ENCODE peak calls at places on chromosomes 13 and 19, in eight cellular contexts. One of them, this sample, is unnamed.

GRCh38 chr19:46715620-46716012 is 1.3 kb downstream of the PRKD2 start:
- DNase-seq in upper lobe of right lung: no peak
- DNase-seq in IMR-90: no peak
- DNase-seq in fibroblast of villous mesenchyme: no peak
- DNase-seq in pancreas: peak
- DNase-seq in BJ: no peak
- DNase-seq in esophagus muscularis mucosa: no peak
- DNase-seq in progenitor cell of endocrine pancreas: no peak
- DNase-seq in this sample: no peak

GRCh38 chr13:98780451-98780850 is 28.0 kb upstream of the SLC15A1 start:
- DNase-seq in pancreas: no peak
- DNase-seq in IMR-90: no peak
- DNase-seq in progenitor cell of endocrine pancreas: no peak
- DNase-seq in upper lobe of right lung: no peak
- DNase-seq in fibroblast of villous mesenchyme: no peak
- DNase-seq in BJ: no peak
- DNase-seq in esophagus muscularis mucosa: no peak
- DNase-seq in this sample: no peak

GRCh38 chr19:38647966-38648788 is 728 bp downstream of the ACTN4 start:
- DNase-seq in progenitor cell of endocrine pancreas: no peak
- DNase-seq in BJ: no peak
- DNase-seq in IMR-90: no peak
- DNase-seq in pancreas: no peak
- DNase-seq in fibroblast of villous mesenchyme: no peak
- DNase-seq in esophagus muscularis mucosa: no peak
- DNase-seq in upper lobe of right lung: no peak
- DNase-seq in this sample: no peak

GRCh38 chr19:35142531-35143230 is 374 bp upstream of the FXYD7 start:
- DNase-seq in progenitor cell of endocrine pancreas: peak
- DNase-seq in BJ: no peak
- DNase-seq in fibroblast of villous mesenchyme: peak
- DNase-seq in upper lobe of right lung: peak
- DNase-seq in pancreas: peak
- DNase-seq in IMR-90: no peak
- DNase-seq in esophagus muscularis mucosa: no peak
- DNase-seq in this sample: peak

GRCh38 chr13:50275392-50276063 is 260.3 kb downstream of the KCNRG start:
- DNase-seq in esophagus muscularis mucosa: no peak
- DNase-seq in IMR-90: no peak
- DNase-seq in upper lobe of right lung: no peak
- DNase-seq in BJ: no peak
- DNase-seq in progenitor cell of endocrine pancreas: no peak
- DNase-seq in pancreas: no peak
- DNase-seq in fibroblast of villous mesenchyme: no peak
- DNase-seq in this sample: no peak

GRCh38 chr13:37058801-37059135 is 720 bp downstream of the SUPT20H start:
- DNase-seq in progenitor cell of endocrine pancreas: no peak
- DNase-seq in pancreas: no peak
- DNase-seq in fibroblast of villous mesenchyme: no peak
- DNase-seq in upper lobe of right lung: no peak
- DNase-seq in BJ: peak
- DNase-seq in IMR-90: no peak
- DNase-seq in esophagus muscularis mucosa: no peak
- DNase-seq in this sample: no peak

GRCh38 chr19:58009666-58010301 is 7.2 kb upstream of the ZNF606 start:
- DNase-seq in fibroblast of villous mesenchyme: peak
- DNase-seq in BJ: no peak
- DNase-seq in esophagus muscularis mucosa: no peak
- DNase-seq in pancreas: peak
- DNase-seq in upper lobe of right lung: peak
- DNase-seq in progenitor cell of endocrine pancreas: no peak
- DNase-seq in IMR-90: peak
- DNase-seq in this sample: no peak

GRCh38 chr19:19747357-19748220 is 14.7 kb upstream of the ZNF14 start:
- DNase-seq in fibroblast of villous mesenchyme: no peak
- DNase-seq in progenitor cell of endocrine pancreas: no peak
- DNase-seq in pancreas: no peak
- DNase-seq in upper lobe of right lung: no peak
- DNase-seq in IMR-90: no peak
- DNase-seq in BJ: no peak
- DNase-seq in esophagus muscularis mucosa: no peak
- DNase-seq in this sample: no peak

GRCh38 chr19:51784922-51785690 is 9.9 kb upstream of the FPR3 start:
- DNase-seq in upper lobe of right lung: peak
- DNase-seq in fibroblast of villous mesenchyme: peak
- DNase-seq in BJ: no peak
- DNase-seq in IMR-90: no peak
- DNase-seq in progenitor cell of endocrine pancreas: no peak
- DNase-seq in pancreas: no peak
- DNase-seq in esophagus muscularis mucosa: peak
- DNase-seq in this sample: no peak

GRCh38 chr13:63605403-63605802 is 2189.8 kb upstream of the PCDH20 start:
- DNase-seq in IMR-90: no peak
- DNase-seq in pancreas: no peak
- DNase-seq in progenitor cell of endocrine pancreas: no peak
- DNase-seq in esophagus muscularis mucosa: no peak
- DNase-seq in BJ: no peak
- DNase-seq in fibroblast of villous mesenchyme: no peak
- DNase-seq in upper lobe of right lung: no peak
- DNase-seq in this sample: no peak

GRCh38 chr13:28349901-28350654 is 144.8 kb downstream of the FLT1 start:
- DNase-seq in fibroblast of villous mesenchyme: peak
- DNase-seq in upper lobe of right lung: no peak
- DNase-seq in esophagus muscularis mucosa: no peak
- DNase-seq in BJ: no peak
- DNase-seq in pancreas: no peak
- DNase-seq in progenitor cell of endocrine pancreas: no peak
- DNase-seq in IMR-90: no peak
- DNase-seq in this sample: no peak

GRCh38 chr13:102638741-102639140 is 42.0 kb downstream of the TPP2 start:
- DNase-seq in progenitor cell of endocrine pancreas: no peak
- DNase-seq in esophagus muscularis mucosa: no peak
- DNase-seq in BJ: no peak
- DNase-seq in upper lobe of right lung: no peak
- DNase-seq in IMR-90: no peak
- DNase-seq in pancreas: no peak
- DNase-seq in fibroblast of villous mesenchyme: no peak
- DNase-seq in this sample: no peak

GRCh38 chr13:102643656-102644055 is 46.9 kb downstream of the TPP2 start:
- DNase-seq in fibroblast of villous mesenchyme: no peak
- DNase-seq in upper lobe of right lung: no peak
- DNase-seq in BJ: no peak
- DNase-seq in progenitor cell of endocrine pancreas: no peak
- DNase-seq in pancreas: no peak
- DNase-seq in IMR-90: peak
- DNase-seq in esophagus muscularis mucosa: no peak
- DNase-seq in this sample: no peak

GRCh38 chr13:102642029-102642428 is 45.2 kb downstream of the TPP2 start:
- DNase-seq in esophagus muscularis mucosa: no peak
- DNase-seq in fibroblast of villous mesenchyme: no peak
- DNase-seq in IMR-90: no peak
- DNase-seq in upper lobe of right lung: no peak
- DNase-seq in BJ: no peak
- DNase-seq in pancreas: no peak
- DNase-seq in progenitor cell of endocrine pancreas: no peak
- DNase-seq in this sample: no peak

GRCh38 chr13:102645701-102646100 is 48.9 kb downstream of the TPP2 start:
- DNase-seq in pancreas: no peak
- DNase-seq in IMR-90: no peak
- DNase-seq in progenitor cell of endocrine pancreas: no peak
- DNase-seq in BJ: no peak
- DNase-seq in fibroblast of villous mesenchyme: no peak
- DNase-seq in esophagus muscularis mucosa: no peak
- DNase-seq in upper lobe of right lung: no peak
- DNase-seq in this sample: no peak

DNA sequence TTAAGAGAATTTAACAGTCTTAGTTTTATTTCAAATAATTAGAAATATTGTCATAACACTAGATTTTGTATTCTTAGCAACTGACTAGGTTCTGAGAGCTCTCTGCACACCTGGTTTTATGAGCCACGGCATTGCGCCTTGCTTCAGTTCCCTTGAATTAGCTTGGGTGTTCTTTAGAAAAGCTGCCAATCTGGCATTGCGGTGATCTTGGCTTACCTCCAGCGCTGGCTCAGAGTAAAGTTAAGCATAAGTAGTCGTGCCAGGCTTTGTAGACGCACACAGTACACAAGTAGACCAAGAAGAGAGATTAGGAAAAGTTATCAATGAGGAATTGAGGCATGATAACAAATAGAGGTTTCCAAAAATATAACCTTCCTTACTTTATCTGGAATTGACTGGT is 45.7 kb downstream of the TPP2 start:
- DNase-seq in progenitor cell of endocrine pancreas: no peak
- DNase-seq in IMR-90: no peak
- DNase-seq in esophagus muscularis mucosa: no peak
- DNase-seq in fibroblast of villous mesenchyme: no peak
- DNase-seq in BJ: no peak
- DNase-seq in pancreas: peak
- DNase-seq in upper lobe of right lung: peak
- DNase-seq in this sample: no peak
- TF ChIP-seq CTCF in progenitor cell of endocrine pancreas: no peak
- TF ChIP-seq CTCF in IMR-90: no peak
- TF ChIP-seq CTCF in esophagus muscularis mucosa: no peak
- TF ChIP-seq CTCF in fibroblast of villous mesenchyme: no peak
- TF ChIP-seq CTCF in BJ: no peak
- TF ChIP-seq CTCF in pancreas: no peak
- TF ChIP-seq CTCF in upper lobe of right lung: no peak
- TF ChIP-seq CTCF in this sample: no peak

GRCh38 chr19:8145969-8146368 is 3.4 kb downstream of the FBN3 start:
- DNase-seq in IMR-90: no peak
- DNase-seq in BJ: no peak
- DNase-seq in pancreas: peak
- DNase-seq in progenitor cell of endocrine pancreas: no peak
- DNase-seq in esophagus muscularis mucosa: no peak
- DNase-seq in fibroblast of villous mesenchyme: no peak
- DNase-seq in upper lobe of right lung: peak
- DNase-seq in this sample: no peak
- TF ChIP-seq CTCF in IMR-90: no peak
- TF ChIP-seq CTCF in BJ: no peak
- TF ChIP-seq CTCF in pancreas: no peak
- TF ChIP-seq CTCF in progenitor cell of endocrine pancreas: no peak
- TF ChIP-seq CTCF in esophagus muscularis mucosa: no peak
- TF ChIP-seq CTCF in fibroblast of villous mesenchyme: no peak
- TF ChIP-seq CTCF in upper lobe of right lung: no peak
- TF ChIP-seq CTCF in this sample: no peak

DNA sequence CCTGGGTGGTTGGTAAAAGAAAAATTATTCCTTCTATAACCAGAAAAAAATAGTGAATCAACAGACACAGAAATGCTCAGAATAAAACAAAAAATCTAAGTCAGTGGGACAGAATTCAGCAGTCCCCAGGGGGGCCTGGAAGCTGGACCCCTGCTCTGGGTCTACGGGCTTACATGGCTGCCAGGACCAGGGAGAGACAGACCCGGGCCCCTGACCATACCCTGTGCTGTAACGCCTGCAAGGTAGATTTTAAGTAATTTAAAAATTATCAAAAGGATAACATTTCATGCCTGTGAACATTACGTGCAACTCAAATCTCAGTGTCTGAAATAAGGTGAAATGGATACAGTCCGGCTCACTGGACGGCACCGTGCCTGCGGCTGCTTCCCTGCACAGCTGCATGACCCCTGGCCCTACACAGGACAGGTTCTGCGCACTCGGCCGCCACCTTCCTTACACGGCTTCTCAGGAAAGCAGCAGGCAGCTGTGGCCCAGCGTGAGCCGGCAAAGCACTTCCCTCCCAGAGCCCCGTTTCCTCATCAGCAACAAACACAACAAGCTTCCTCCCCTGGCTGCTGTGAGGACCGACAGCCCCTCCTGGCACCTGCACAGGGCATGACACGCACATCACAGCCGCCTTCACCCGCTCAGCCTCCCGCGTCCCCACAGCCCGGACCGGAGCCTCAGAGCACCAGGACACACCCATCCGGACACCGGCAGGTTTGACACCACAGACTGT is 22.2 kb downstream of the RASA3 start:
- DNase-seq in fibroblast of villous mesenchyme: peak
- DNase-seq in pancreas: peak
- DNase-seq in upper lobe of right lung: peak
- DNase-seq in IMR-90: no peak
- DNase-seq in progenitor cell of endocrine pancreas: no peak
- DNase-seq in BJ: no peak
- DNase-seq in esophagus muscularis mucosa: no peak
- DNase-seq in this sample: no peak
- TF ChIP-seq CTCF in fibroblast of villous mesenchyme: no peak
- TF ChIP-seq CTCF in pancreas: no peak
- TF ChIP-seq CTCF in upper lobe of right lung: peak
- TF ChIP-seq CTCF in IMR-90: peak
- TF ChIP-seq CTCF in progenitor cell of endocrine pancreas: no peak
- TF ChIP-seq CTCF in BJ: peak
- TF ChIP-seq CTCF in esophagus muscularis mucosa: no peak
- TF ChIP-seq CTCF in this sample: no peak

DNA sequence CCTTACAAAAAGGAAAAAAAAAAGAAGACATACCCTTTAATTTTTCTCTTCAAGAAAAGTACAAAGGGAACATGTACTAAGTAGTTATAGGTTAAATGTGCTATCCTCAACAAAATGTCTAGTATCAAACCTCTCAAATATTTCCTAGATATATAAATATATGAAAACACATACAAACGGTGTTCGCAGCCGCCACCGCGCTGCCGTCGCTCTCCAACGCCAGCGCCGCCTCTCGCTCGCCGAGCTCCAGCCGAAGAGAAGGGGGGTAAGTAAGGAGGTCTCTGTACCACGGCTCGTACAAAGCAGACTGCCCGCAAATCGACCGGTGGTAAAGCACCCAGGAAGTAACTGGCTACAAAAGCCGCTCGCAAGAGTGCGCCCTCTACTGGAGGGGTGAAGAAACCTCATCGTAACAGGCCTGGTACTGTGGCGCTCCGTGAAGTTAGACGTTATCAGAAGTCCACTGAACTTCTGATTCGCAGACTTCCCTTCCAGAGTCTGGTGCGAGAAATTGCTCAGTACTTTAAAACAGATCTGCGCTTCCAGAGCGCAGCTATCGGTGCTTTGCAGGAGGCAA is 192.1 kb downstream of the DACH1 start:
- DNase-seq in upper lobe of right lung: no peak
- DNase-seq in esophagus muscularis mucosa: no peak
- DNase-seq in IMR-90: no peak
- DNase-seq in fibroblast of villous mesenchyme: no peak
- DNase-seq in progenitor cell of endocrine pancreas: no peak
- DNase-seq in BJ: no peak
- DNase-seq in pancreas: no peak
- DNase-seq in this sample: no peak
- TF ChIP-seq CTCF in upper lobe of right lung: peak
- TF ChIP-seq CTCF in esophagus muscularis mucosa: no peak
- TF ChIP-seq CTCF in IMR-90: no peak
- TF ChIP-seq CTCF in fibroblast of villous mesenchyme: no peak
- TF ChIP-seq CTCF in progenitor cell of endocrine pancreas: peak
- TF ChIP-seq CTCF in BJ: no peak
- TF ChIP-seq CTCF in pancreas: no peak
- TF ChIP-seq CTCF in this sample: no peak